ENCODE peak calls at places on chromosomes 5 and 9, in nine cellular contexts. W is natural killer cell treated with Interleukin-12 subunit alpha and Interleukin-12 subunit beta and Interleukin-15 and Interleukin-18, amount 100 ng/mL, for 72 hours; A is M059J; P is neural crest cell; C is H4; O is HCT116; X is activated CD4-positive, alpha-beta memory T cell treated with anti-CD3 and anti-CD28 coated beads for 36 hours; J is OCI-M1; U is fibroblast of the aortic adventitia. M is an unnamed sample.

GRCh38 chr5:67409342-67409741 is 212.7 kb upstream of the CD180 start:
- DNase-seq in W (no peak), A (no peak), P (no peak), C (no peak), O (no peak), X (no peak), J (peak; percentile 21), U (no peak), M (peak; percentile 6)

GRCh38 chr5:62585306-62585705 is 6.7 kb downstream of the LRRC70 start:
- DNase-seq in W (no peak), A (no peak), P (no peak), C (no peak), O (no peak), X (no peak), J (no peak), U (no peak), M (no peak)

GRCh38 chr5:41843456-41844112 is 26.6 kb downstream of the OXCT1 start:
- DNase-seq in W (no peak), A (peak; percentile 62), P (no peak), C (peak; percentile 74), O (peak; percentile 37), X (no peak), J (peak; percentile 74), U (peak; percentile 88), M (peak; percentile 67)

GRCh38 chr5:8845316-8845715 is 700.6 kb downstream of the SEMA5A start:
- DNase-seq in W (no peak), A (peak; percentile 63), P (no peak), C (no peak), O (no peak), X (no peak), J (no peak), U (peak; percentile 62), M (no peak)

GRCh38 chr5:14261856-14262611 is 118.9 kb downstream of the TRIO start:
- DNase-seq in W (no peak), A (no peak), P (no peak), C (no peak), O (no peak), X (no peak), J (no peak), U (no peak), M (no peak)

GRCh38 chr9:105413486-105414068 is 34.3 kb upstream of the FSD1L start:
- DNase-seq in W (no peak), A (peak; percentile 58), P (no peak), C (peak; percentile 55), O (peak; percentile 33), X (no peak), J (peak; percentile 54), U (peak; percentile 59), M (peak; percentile 34)

GRCh38 chr9:20604561-20604960 is 17.7 kb downstream of the MLLT3 start:
- DNase-seq in W (no peak), A (peak; percentile 62), P (no peak), C (no peak), O (no peak), X (no peak), J (peak; percentile 30), U (peak; percentile 56), M (no peak)

GRCh38 chr9:87751423-87751822 is 25.5 kb downstream of the CTSL start:
- DNase-seq in W (no peak), A (no peak), P (no peak), C (no peak), O (no peak), X (no peak), J (no peak), U (no peak), M (no peak)

GRCh38 chr5:172010278-172010677 is 3.8 kb upstream of the FBXW11 start:
- DNase-seq in W (no peak), A (peak; percentile 44), P (no peak), C (peak; percentile 13), O (no peak), X (no peak), J (peak; percentile 66), U (peak; percentile 66), M (peak; percentile 46)

GRCh38 chr5:98750693-98751092 is 22.8 kb upstream of the RGMB start:
- DNase-seq in W (no peak), A (peak; percentile 36), P (no peak), C (peak; percentile 42), O (no peak), X (no peak), J (peak; percentile 39), U (peak; percentile 20), M (peak; percentile 37)

GRCh38 chr5:7320641-7321170 is 75.2 kb upstream of the ADCY2 start:
- DNase-seq in W (no peak), A (no peak), P (no peak), C (no peak), O (no peak), X (no peak), J (no peak), U (peak; percentile 84), M (no peak)

GRCh38 chr5:88836195-88836838 is 46.7 kb downstream of the MEF2C start:
- DNase-seq in W (no peak), A (peak; percentile 2), P (no peak), C (peak; percentile 13), O (no peak), X (no peak), J (peak; percentile 87), U (peak; percentile 70), M (no peak)

GRCh38 chr9:127214421-127215265 is 49.9 kb upstream of the GARNL3 start:
- DNase-seq in W (no peak), A (peak; percentile 64), P (peak; percentile 53), C (peak; percentile 64), O (peak; percentile 48), X (peak; percentile 74), J (peak; percentile 48), U (peak; percentile 58), M (peak; percentile 54)

GRCh38 chr5:345404-346195 is 24.1 kb downstream of the AHRR start:
- DNase-seq in W (no peak), A (no peak), P (no peak), C (no peak), O (no peak), X (no peak), J (no peak), U (peak; percentile 59), M (peak; percentile 22)

GRCh38 chr9:130680836-130681768 is 12.5 kb upstream of the EXOSC2 start:
- DNase-seq in W (peak; percentile 87), A (peak; percentile 90), P (peak; percentile 73), C (peak; percentile 85), O (peak; percentile 81), X (peak; percentile 79), J (peak; percentile 72), U (peak; percentile 71), M (peak; percentile 94)

GRCh38 chr5:146098047-146098446 is 7.3 kb downstream of the PLAC8L1 start:
- DNase-seq in W (no peak), A (no peak), P (no peak), C (no peak), O (no peak), X (no peak), J (no peak), U (no peak), M (no peak)

GRCh38 chr5:159175547-159175946 is 33.8 kb downstream of the RNF145 start:
- DNase-seq in W (no peak), A (peak; percentile 71), P (no peak), C (no peak), O (no peak), X (no peak), J (peak; percentile 15), U (peak; percentile 76), M (no peak)

GRCh38 chr5:110376281-110376916 is 350.1 kb downstream of the TMEM232 start:
- DNase-seq in W (no peak), A (no peak), P (no peak), C (no peak), O (no peak), X (no peak), J (no peak), U (no peak), M (no peak)

GRCh38 chr5:40503438-40503837 is 176.3 kb upstream of the PTGER4 start:
- DNase-seq in W (no peak), A (peak; percentile 67), P (no peak), C (no peak), O (no peak), X (peak; percentile 67), J (no peak), U (no peak), M (no peak)

GRCh38 chr5:64384761-64385160 is 121.1 kb upstream of the RGS7BP start:
- DNase-seq in W (no peak), A (peak; percentile 11), P (peak; percentile 10), C (peak; percentile 9), O (peak; percentile 2), X (no peak), J (peak; percentile 89), U (peak; percentile 12), M (peak; percentile 34)

GRCh38 chr5:109105631-109106267 is 304.0 kb downstream of the PJA2 start:
- DNase-seq in W (no peak), A (peak; percentile 72), P (no peak), C (peak; percentile 49), O (no peak), X (no peak), J (no peak), U (peak; percentile 97), M (no peak)

GRCh38 chr5:142325677-142326479 is 1.1 kb upstream of the SPRY4 start:
- DNase-seq in W (peak; percentile 69), A (peak; percentile 89), P (peak; percentile 61), C (peak; percentile 67), O (peak; percentile 63), X (peak; percentile 49), J (no peak), U (peak; percentile 61), M (peak; percentile 84)

GRCh38 chr9:80146466-80146865 is 574.7 kb downstream of the TLE4 start:
- DNase-seq in W (no peak), A (peak; percentile 5), P (no peak), C (peak; percentile 9), O (no peak), X (no peak), J (peak; percentile 6), U (peak; percentile 15), M (no peak)

GRCh38 chr9:76732341-76732958 is 31.8 kb upstream of the PCA3 start:
- DNase-seq in W (no peak), A (no peak), P (no peak), C (no peak), O (no peak), X (no peak), J (no peak), U (no peak), M (no peak)

GRCh38 chr9:130232899-130233586 is 32.5 kb upstream of the HMCN2 start:
- DNase-seq in W (no peak), A (no peak), P (no peak), C (no peak), O (no peak), X (no peak), J (no peak), U (no peak), M (no peak)

GRCh38 chr9:113978954-113979712 is 99.0 kb downstream of the AMBP start:
- DNase-seq in W (no peak), A (peak; percentile 35), P (no peak), C (no peak), O (no peak), X (no peak), J (no peak), U (peak; percentile 31), M (no peak)

GRCh38 chr5:134133995-134134541 is 19.6 kb downstream of the TCF7 start:
- DNase-seq in W (peak; percentile 57), A (no peak), P (no peak), C (no peak), O (no peak), X (peak; percentile 8), J (no peak), U (no peak), M (no peak)

GRCh38 chr9:130042406-130042930 is 521 bp downstream of the FNBP1 start:
- DNase-seq in W (peak; percentile 63), A (peak; percentile 27), P (no peak), C (no peak), O (no peak), X (peak; percentile 35), J (no peak), U (no peak), M (peak; percentile 51)

GRCh38 chr9:7561527-7561926 is 238.1 kb downstream of the DMAC1 start:
- DNase-seq in W (no peak), A (no peak), P (peak; percentile 4), C (no peak), O (no peak), X (no peak), J (no peak), U (no peak), M (no peak)

GRCh38 chr5:109689740-109690455 is at the start of gene MAN2A1:
- DNase-seq in W (peak; percentile 89), A (peak; percentile 77), P (peak; percentile 63), C (peak; percentile 65), O (peak; percentile 22), X (peak; percentile 82), J (peak; percentile 84), U (peak; percentile 53), M (peak; percentile 86)

GRCh38 chr9:88259041-88259440 is 120.8 kb upstream of the SPATA31C2 start:
- DNase-seq in W (no peak), A (peak; percentile 73), P (no peak), C (no peak), O (no peak), X (no peak), J (no peak), U (no peak), M (no peak)

M was measured in NB4.